ENCODE peak calls at places on chromosomes 11 and 22, in six cellular contexts. W is HTR-8/SVneo; H is stomach; O is endothelial cell; M is LHCN-M2; P is activated CD4-positive, CD25-positive, alpha-beta regulatory T cell treated with anti-CD3 and anti-CD28 coated beads, Interleukin-2, amount 50 U/mL, for 72 hours. F is an unnamed sample.
A peak's percentile ranks its signal among the peaks of the same experiment; 100 is the strongest.

GRCh38 chr11:79255965-79256364 is 184.9 kb downstream of the TENM4 start:
- DNase-seq in O (no peak), H (no peak), P (no peak), W (no peak), M (no peak), F (no peak)

GRCh38 chr11:61041755-61042518 is 60.4 kb upstream of the CD5 start:
- DNase-seq in M (peak; percentile 1), W (no peak), H (peak; percentile 72), O (peak; percentile 54), P (peak; percentile 65), F (no peak)

GRCh38 chr11:69832561-69833413 is 13.6 kb upstream of the FGF3 start:
- DNase-seq in W (no peak), H (no peak), P (peak; percentile 18), M (no peak), O (no peak), F (peak; percentile 35)

GRCh38 chr11:9315078-9315688 is 790 bp upstream of the TMEM41B start:
- DNase-seq in W (no peak), P (peak; percentile 31), H (no peak), O (peak; percentile 6), M (peak; percentile 7), F (no peak)

GRCh38 chr11:120064341-120064740 is 73.6 kb downstream of the TRIM29 start:
- DNase-seq in M (no peak), O (no peak), P (no peak), H (no peak), W (no peak), F (no peak)

GRCh38 chr22:24337894-24338645 is 67.4 kb downstream of the SPECC1L start:
- DNase-seq in H (no peak), O (no peak), P (no peak), W (no peak), M (no peak), F (no peak)

GRCh38 chr11:1077033-1077416 is 2.4 kb downstream of the MUC2 start:
- DNase-seq in W (no peak), H (no peak), P (peak; percentile 27), M (no peak), O (no peak), F (no peak)

GRCh38 chr11:40679276-40679675 is 780.2 kb downstream of the LRRC4C start:
- DNase-seq in W (no peak), H (no peak), P (no peak), O (no peak), M (no peak), F (no peak)

GRCh38 chr11:848380-848931 is 5.8 kb downstream of the TSPAN4 start:
- DNase-seq in W (no peak), H (peak; percentile 60), P (peak; percentile 69), O (peak; percentile 70), M (no peak), F (peak; percentile 75)

GRCh38 chr11:58938398-58938797 is 890 bp upstream of the GLYATL1 start:
- DNase-seq in W (no peak), H (no peak), O (no peak), P (no peak), M (no peak), F (no peak)

GRCh38 chr11:3885855-3886254 is 30.4 kb downstream of the STIM1 start:
- DNase-seq in O (no peak), W (no peak), H (no peak), M (no peak), P (no peak), F (no peak)

GRCh38 chr11:38169286-38169685 is 1571.2 kb upstream of the RAG2 start:
- DNase-seq in W (peak; percentile 34), H (no peak), M (peak; percentile 59), O (no peak), P (no peak), F (no peak)

GRCh38 chr11:37449146-37449545 is 851.1 kb upstream of the RAG2 start:
- DNase-seq in O (no peak), P (no peak), M (peak; percentile 53), H (no peak), W (peak; percentile 9), F (no peak)

GRCh38 chr22:39589880-39590279 is 19.3 kb downstream of the CACNA1I start:
- DNase-seq in M (no peak), P (no peak), H (no peak), O (no peak), W (no peak), F (no peak)

GRCh38 chr11:121127809-121128208 is 26.8 kb downstream of the TECTA start:
- DNase-seq in O (no peak), M (no peak), H (no peak), W (no peak), P (no peak), F (no peak)

GRCh38 chr11:9120659-9121350 is 29.4 kb upstream of the SCUBE2 start:
- DNase-seq in M (peak; percentile 78), O (peak; percentile 63), P (no peak), H (no peak), W (peak; percentile 13), F (peak; percentile 56)

GRCh38 chr11:503179-503981 is 3.7 kb downstream of the RNH1 start:
- DNase-seq in W (no peak), M (no peak), P (no peak), H (no peak), O (no peak), F (no peak)

GRCh38 chr11:35911013-35911412 is 32.8 kb upstream of the LDLRAD3 start:
- DNase-seq in W (no peak), O (no peak), M (no peak), P (no peak), H (no peak), F (no peak)

GRCh38 chr11:75639752-75640151 is 29.1 kb downstream of the MAP6 start:
- DNase-seq in P (no peak), O (no peak), W (no peak), H (peak; percentile 66), M (peak; percentile 31), F (no peak)

GRCh38 chr22:22408269-22408668 is 100.3 kb downstream of the ZNF280B start:
- DNase-seq in P (no peak), O (no peak), W (no peak), H (no peak), M (no peak), F (no peak)

GRCh38 chr11:102632026-102632425 is 6.9 kb upstream of the MMP20 start:
- DNase-seq in W (no peak), H (no peak), P (no peak), M (peak; percentile 57), O (no peak), F (no peak)

GRCh38 chr11:107996025-107996776 is 12.5 kb upstream of the CUL5 start:
- DNase-seq in P (no peak), H (peak; percentile 66), M (no peak), W (no peak), O (no peak), F (no peak)

GRCh38 chr11:70807195-70807543 is 408.8 kb downstream of the CTTN start:
- DNase-seq in M (no peak), O (no peak), W (no peak), P (no peak), H (no peak), F (no peak)

GRCh38 chr11:292211-293121 is 3.5 kb downstream of the PGGHG start:
- DNase-seq in P (no peak), M (no peak), W (no peak), H (no peak), O (no peak), F (no peak)

GRCh38 chr11:35232961-35233360 is 94.0 kb downstream of the CD44 start:
- DNase-seq in M (no peak), O (no peak), P (no peak), H (no peak), W (no peak), F (no peak)

GRCh38 chr22:37166675-37167066 is 17.0 kb upstream of the IL2RB start:
- DNase-seq in M (peak; percentile 51), H (peak; percentile 88), W (peak; percentile 74), P (peak; percentile 90), O (peak; percentile 82), F (peak; percentile 80)

GRCh38 chr22:23418159-23418788 is 161.8 kb downstream of the IGLL1 start:
- DNase-seq in H (peak; percentile 17), P (no peak), O (no peak), W (no peak), M (no peak), F (no peak)

GRCh38 chr11:10303558-10304363 is 1.1 kb upstream of the ADM start:
- DNase-seq in H (peak; percentile 48), M (peak; percentile 74), P (peak; percentile 43), W (peak; percentile 27), O (peak; percentile 34), F (peak; percentile 82)

GRCh38 chr11:57049749-57050148 is 61.0 kb downstream of the OR5AK2 start:
- DNase-seq in H (no peak), P (no peak), O (no peak), M (no peak), W (no peak), F (no peak)

GRCh38 chr11:126339866-126340434 is 15.5 kb upstream of the ST3GAL4 start:
- DNase-seq in W (no peak), P (no peak), O (no peak), M (no peak), H (peak; percentile 66), F (no peak)

GRCh38 chr11:17544181-17544622 is at the start of gene USH1C:
- DNase-seq in M (no peak), P (peak; percentile 48), W (no peak), O (peak; percentile 50), H (peak; percentile 72), F (peak; percentile 83)

GRCh38 chr22:23591203-23591791 is 11.2 kb upstream of the IGLL1 start:
- DNase-seq in O (peak; percentile 81), M (peak; percentile 21), W (peak; percentile 51), H (peak; percentile 62), P (peak; percentile 53), F (peak; percentile 63)

GRCh38 chr22:50477923-50478322 is 3.1 kb upstream of the SBF1 start:
- DNase-seq in O (no peak), P (no peak), H (no peak), M (no peak), W (no peak), F (no peak)

GRCh38 chr11:67312187-67313021 is 9.1 kb downstream of the SSH3 start:
- DNase-seq in M (no peak), O (no peak), W (no peak), P (no peak), H (peak; percentile 84), F (peak; percentile 74)

GRCh38 chr22:37634505-37635002 is 4.9 kb upstream of the SH3BP1 start:
- DNase-seq in P (no peak), H (no peak), M (no peak), O (no peak), W (no peak), F (no peak)

GRCh38 chr11:74141274-74141695 is 29.5 kb downstream of the C2CD3 start:
- DNase-seq in O (no peak), M (no peak), P (no peak), W (no peak), H (peak; percentile 47), F (no peak)

GRCh38 chr22:46536559-46537220 is 730 bp downstream of the CELSR1 start:
- DNase-seq in H (no peak), W (no peak), O (no peak), M (no peak), P (no peak), F (no peak)

GRCh38 chr22:46563381-46564083 is 26.1 kb upstream of the CELSR1 start:
- DNase-seq in P (peak; percentile 86), O (peak; percentile 85), H (peak; percentile 88), W (peak; percentile 57), M (peak; percentile 36), F (peak; percentile 80)

GRCh38 chr11:32396331-32396730 is 39.0 kb downstream of the WT1 start:
- DNase-seq in W (no peak), P (no peak), M (no peak), H (no peak), O (no peak), F (no peak)